ENCODE peak calls at places on chromosome 11, in six cellular contexts. O is thoracic aorta, D is GM23248, M is choroid plexus epithelial cell, U is adipocyte, N is aorta. Y is an unnamed sample.

GRCh38 chr11:73710964-73711363 is 49.9 kb downstream of the RAB6A start:
- DNase-seq in O (no peak), D (no peak), M (no peak), U (no peak), N (no peak), Y (no peak)

GRCh38 chr11:13016415-13016814 is 7.3 kb downstream of the RASSF10 start:
- DNase-seq in O (no peak), D (no peak), M (no peak), U (no peak), N (no peak), Y (no peak)

GRCh38 chr11:76284161-76284560 is 77.9 kb upstream of the WNT11 start:
- DNase-seq in O (no peak), D (no peak), M (no peak), U (no peak), N (no peak), Y (no peak)

GRCh38 chr11:15816270-15816871 is 540.0 kb downstream of the SOX6 start:
- DNase-seq in O (no peak), D (peak), M (peak), U (peak), N (no peak), Y (peak)

GRCh38 chr11:66334605-66335442 is 1.4 kb downstream of the RIN1 start:
- DNase-seq in O (no peak), D (no peak), M (peak), U (peak), N (peak), Y (no peak)

GRCh38 chr11:89660234-89660633 is 49.9 kb upstream of the TRIM77 start:
- DNase-seq in O (no peak), D (no peak), M (no peak), U (no peak), N (no peak), Y (no peak)

GRCh38 chr11:64770120-64770519 is 8.2 kb downstream of the SF1 start:
- DNase-seq in O (no peak), D (no peak), M (no peak), U (no peak), N (peak), Y (no peak)

GRCh38 chr11:65121447-65121864 is 478 bp downstream of the FAU start:
- DNase-seq in O (no peak), D (peak), M (no peak), U (peak), N (peak), Y (no peak)

GRCh38 chr11:44309483-44310197 is at the start of gene ALX4:
- DNase-seq in O (no peak), D (peak), M (no peak), U (peak), N (peak), Y (no peak)

GRCh38 chr11:2734181-2735052 is 34.6 kb upstream of the KCNQ1OT1 start:
- DNase-seq in O (no peak), D (no peak), M (no peak), U (no peak), N (peak), Y (no peak)

GRCh38 chr11:134069996-134070845 is 1.3 kb downstream of the JAM3 start:
- DNase-seq in O (no peak), D (no peak), M (no peak), U (no peak), N (no peak), Y (no peak)

GRCh38 chr11:35893796-35894475 is 49.9 kb upstream of the LDLRAD3 start:
- DNase-seq in O (no peak), D (no peak), M (peak), U (peak), N (no peak), Y (no peak)

GRCh38 chr11:122808494-122808893 is 29.8 kb upstream of the CRTAM start:
- DNase-seq in O (no peak), D (peak), M (peak), U (peak), N (no peak), Y (peak)

GRCh38 chr11:96130061-96130460 is 206.2 kb upstream of the MTMR2 start:
- DNase-seq in O (no peak), D (no peak), M (no peak), U (no peak), N (no peak), Y (no peak)

GRCh38 chr11:3101921-3102640 is 44.9 kb upstream of the CARS1 start:
- DNase-seq in O (no peak), D (no peak), M (no peak), U (no peak), N (peak), Y (no peak)

GRCh38 chr11:76230392-76230791 is 24.1 kb upstream of the WNT11 start:
- DNase-seq in O (no peak), D (no peak), M (no peak), U (no peak), N (peak), Y (no peak)

GRCh38 chr11:79076526-79077115 is 364.2 kb downstream of the TENM4 start:
- DNase-seq in O (no peak), D (peak), M (peak), U (peak), N (peak), Y (peak)

GRCh38 chr11:63614136-63614664 is at the start of gene PLAAT3:
- DNase-seq in O (peak), D (peak), M (no peak), U (peak), N (peak), Y (peak)

GRCh38 chr11:130001491-130002351 is 914 bp downstream of the PRDM10 start:
- DNase-seq in O (no peak), D (peak), M (peak), U (peak), N (no peak), Y (peak)

GRCh38 chr11:130002352-130002845 is at the start of gene PRDM10:
- DNase-seq in O (peak), D (peak), M (peak), U (peak), N (peak), Y (peak)

GRCh38 chr11:129999407-129999806 is 3.2 kb downstream of the PRDM10 start:
- DNase-seq in O (no peak), D (no peak), M (no peak), U (no peak), N (no peak), Y (no peak)

GRCh38 chr11:129998905-129999304 is 3.7 kb downstream of the PRDM10 start:
- DNase-seq in O (no peak), D (no peak), M (no peak), U (no peak), N (no peak), Y (no peak)

GRCh38 chr11:130000552-130001176 is 2.0 kb downstream of the PRDM10 start:
- DNase-seq in O (no peak), D (no peak), M (no peak), U (no peak), N (no peak), Y (no peak)
- H3K4me3 ChIP-seq in O (peak), D (peak), M (no peak), U (peak), N (no peak), Y (peak)

DNA sequence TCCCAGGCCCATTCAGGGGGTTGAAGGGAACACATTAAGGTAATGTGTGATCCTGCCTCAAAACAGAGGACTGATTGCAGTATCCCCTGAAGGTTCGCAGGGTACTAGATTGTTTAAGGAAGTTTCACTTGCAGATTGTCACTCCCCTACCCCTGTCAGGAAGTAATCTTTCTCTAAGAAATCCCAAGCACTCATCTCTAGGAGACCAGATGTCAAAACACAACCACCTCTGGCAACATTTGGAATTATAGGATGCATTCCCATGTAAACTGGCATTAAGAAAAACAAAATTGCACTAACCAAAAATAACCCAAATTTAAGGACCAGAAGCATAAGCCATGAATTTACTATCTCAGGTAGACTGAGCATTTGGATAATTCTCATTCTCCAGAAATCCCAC is 1.6 kb downstream of the MRPL17 start:
- DNase-seq in O (no peak), D (no peak), M (no peak), U (no peak), N (no peak), Y (no peak)
- H3K4me3 ChIP-seq in O (no peak), D (peak), M (peak), U (no peak), N (no peak), Y (peak)

GRCh38 chr11:97614571-97614970 is 1224.8 kb downstream of the JRKL start:
- DNase-seq in O (no peak), D (no peak), M (peak), U (peak), N (no peak), Y (peak)
- H3K4me3 ChIP-seq in O (no peak), D (no peak), M (no peak), U (no peak), N (no peak), Y (no peak)

GRCh38 chr11:94638278-94638901 is 71.2 kb downstream of the PIWIL4 start:
- DNase-seq in O (no peak), D (peak), M (peak), U (peak), N (no peak), Y (no peak)
- H3K4me3 ChIP-seq in O (peak), D (peak), M (no peak), U (peak), N (no peak), Y (no peak)

DNA sequence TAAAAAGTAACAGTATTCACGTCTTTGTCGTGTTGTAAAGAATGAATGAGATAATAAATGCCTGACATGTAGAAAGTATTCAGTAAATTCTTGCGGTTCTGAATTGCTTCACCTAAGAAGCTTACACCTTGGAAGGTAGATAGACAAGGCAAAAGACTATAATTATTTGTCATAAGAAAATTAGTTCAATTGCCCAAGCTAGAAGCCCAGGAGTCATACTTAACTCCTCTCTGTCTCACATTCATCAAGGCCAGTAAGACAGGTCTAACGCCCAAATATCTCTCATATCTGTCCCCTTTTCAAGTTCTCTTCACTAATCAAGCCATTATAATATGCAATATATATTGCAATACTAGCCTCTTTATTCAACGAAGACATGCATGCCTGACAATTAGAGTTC is 87.7 kb upstream of the AMOTL1 start:
- DNase-seq in O (no peak), D (no peak), M (no peak), U (no peak), N (no peak), Y (no peak)
- H3K4me3 ChIP-seq in O (no peak), D (no peak), M (no peak), U (no peak), N (no peak), Y (no peak)

GRCh38 chr11:1531961-1532586 is 40.0 kb downstream of the DUSP8 start:
- DNase-seq in O (peak), D (peak), M (no peak), U (no peak), N (peak), Y (peak)
- H3K4me3 ChIP-seq in O (peak), D (peak), M (no peak), U (no peak), N (no peak), Y (no peak)

DNA sequence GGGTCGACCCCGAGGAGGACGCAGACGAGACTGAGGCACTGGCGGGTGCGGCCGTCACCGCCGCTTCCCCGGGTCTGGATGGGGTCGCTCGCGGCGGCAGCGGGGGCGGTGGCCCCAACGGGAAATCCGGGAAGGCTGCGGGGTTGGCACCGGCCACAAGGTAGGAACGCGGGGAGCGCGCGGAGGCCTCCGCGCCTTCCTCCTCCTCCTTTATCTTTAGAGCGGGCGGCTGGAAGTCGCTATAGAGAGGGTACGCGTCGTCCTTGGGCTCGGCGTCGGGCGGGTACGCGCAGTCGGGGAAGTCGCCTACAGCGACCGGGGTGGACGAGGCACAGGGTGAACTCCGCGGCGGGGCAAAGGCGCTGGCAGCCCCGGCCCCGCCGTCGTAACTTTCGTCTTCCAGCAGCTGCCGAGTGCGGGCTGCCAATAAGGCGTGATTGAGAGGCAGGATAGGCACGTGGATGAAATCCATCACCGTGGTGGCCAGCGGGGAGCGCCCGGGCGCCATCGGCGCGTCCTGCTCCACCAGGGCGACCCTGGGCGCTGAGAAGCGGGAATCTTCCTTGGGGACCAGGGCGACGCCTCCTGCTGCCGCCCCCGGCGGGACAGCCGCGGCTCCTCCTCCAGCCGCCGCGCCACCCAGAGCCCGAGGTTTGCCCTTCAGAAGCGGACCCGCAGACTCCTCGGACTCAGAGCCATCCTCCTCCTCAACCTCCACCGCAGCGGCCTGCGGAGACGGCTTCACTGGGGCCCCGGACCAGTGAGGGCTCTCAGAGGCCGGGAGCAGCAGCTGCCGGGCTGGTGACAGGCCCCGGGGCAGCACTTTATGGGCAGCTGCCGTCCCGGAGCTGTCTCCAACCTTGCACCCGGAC is 1.7 kb downstream of the PGR start:
- DNase-seq in O (no peak), D (peak), M (no peak), U (peak), N (peak), Y (no peak)
- H3K4me3 ChIP-seq in O (peak), D (peak), M (peak), U (peak), N (peak), Y (peak)

DNA sequence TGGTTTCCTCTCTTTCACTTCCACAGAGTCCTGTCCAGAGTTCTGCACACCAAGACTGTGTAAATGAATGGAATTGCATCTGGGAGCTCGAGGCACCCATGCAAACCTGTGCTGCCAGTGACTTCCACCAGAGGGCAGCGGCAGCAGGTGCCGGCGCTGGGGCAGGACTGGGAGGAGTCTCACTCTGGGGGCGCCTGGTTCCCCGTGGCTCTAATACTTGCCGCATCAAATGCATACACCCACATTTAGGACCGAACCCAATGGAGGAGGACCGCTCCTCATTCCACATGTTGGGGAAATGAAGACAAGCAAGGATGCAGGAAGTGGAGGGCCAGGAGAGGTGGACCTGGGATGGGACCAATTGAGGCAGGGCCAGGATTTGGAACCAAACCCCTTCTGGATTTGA is 1.1 kb upstream of the CD6 start:
- DNase-seq in O (no peak), D (peak), M (peak), U (peak), N (peak), Y (peak)
- H3K4me3 ChIP-seq in O (no peak), D (no peak), M (no peak), U (no peak), N (no peak), Y (no peak)

GRCh38 chr11:117497206-117497951 is 169.7 kb downstream of the CEP164 start:
- DNase-seq in O (no peak), D (no peak), M (no peak), U (no peak), N (no peak), Y (no peak)
- H3K4me3 ChIP-seq in O (no peak), D (no peak), M (no peak), U (no peak), N (no peak), Y (no peak)

GRCh38 chr11:61679893-61680621 is at the start of gene DAGLA:
- DNase-seq in O (no peak), D (peak), M (peak), U (peak), N (peak), Y (peak)
- H3K4me3 ChIP-seq in O (peak), D (peak), M (peak), U (peak), N (peak), Y (peak)